ENCODE peak calls at places on chromosomes 2 and 18, in five cellular contexts. One of them, this sample, is unnamed.

GRCh38 chr2:6524678-6525367 is 340.9 kb downstream of the CMPK2 start:
- DNase-seq in iris pigment epithelial cell: no peak
- DNase-seq in left cardiac atrium: no peak
- DNase-seq in left ventricle myocardium inferior: no peak
- DNase-seq in renal cortical epithelial cell: peak; percentile 54
- DNase-seq in this sample: peak; percentile 2

GRCh38 chr2:141015339-141016047 is 1115.3 kb downstream of the LRP1B start:
- DNase-seq in left cardiac atrium: peak; percentile 28
- DNase-seq in iris pigment epithelial cell: peak; percentile 28
- DNase-seq in left ventricle myocardium inferior: peak; percentile 27
- DNase-seq in renal cortical epithelial cell: no peak
- DNase-seq in this sample: no peak

GRCh38 chr2:20962939-20963543 is 80.8 kb downstream of the APOB start:
- DNase-seq in iris pigment epithelial cell: peak; percentile 51
- DNase-seq in left cardiac atrium: peak; percentile 69
- DNase-seq in renal cortical epithelial cell: peak; percentile 40
- DNase-seq in left ventricle myocardium inferior: peak; percentile 44
- DNase-seq in this sample: peak; percentile 35

GRCh38 chr2:196372276-196372809 is 201.0 kb upstream of the STK17B start:
- DNase-seq in left ventricle myocardium inferior: no peak
- DNase-seq in iris pigment epithelial cell: no peak
- DNase-seq in renal cortical epithelial cell: no peak
- DNase-seq in left cardiac atrium: no peak
- DNase-seq in this sample: no peak

GRCh38 chr2:10987861-10988260 is 76.1 kb downstream of the KCNF1 start:
- DNase-seq in iris pigment epithelial cell: no peak
- DNase-seq in left cardiac atrium: no peak
- DNase-seq in renal cortical epithelial cell: no peak
- DNase-seq in left ventricle myocardium inferior: no peak
- DNase-seq in this sample: no peak

GRCh38 chr18:55462652-55463051 is 125.3 kb downstream of the TCF4 start:
- DNase-seq in iris pigment epithelial cell: no peak
- DNase-seq in left ventricle myocardium inferior: no peak
- DNase-seq in renal cortical epithelial cell: no peak
- DNase-seq in left cardiac atrium: no peak
- DNase-seq in this sample: no peak

GRCh38 chr2:52933878-52934277 is 833.7 kb upstream of the CHAC2 start:
- DNase-seq in left ventricle myocardium inferior: no peak
- DNase-seq in renal cortical epithelial cell: no peak
- DNase-seq in left cardiac atrium: no peak
- DNase-seq in iris pigment epithelial cell: peak; percentile 28
- DNase-seq in this sample: no peak

GRCh38 chr2:29783696-29784095 is 137.7 kb downstream of the ALK start:
- DNase-seq in left ventricle myocardium inferior: no peak
- DNase-seq in renal cortical epithelial cell: no peak
- DNase-seq in iris pigment epithelial cell: no peak
- DNase-seq in left cardiac atrium: no peak
- DNase-seq in this sample: no peak

GRCh38 chr18:5941869-5942268 is 46.5 kb upstream of the TMEM200C start:
- DNase-seq in left ventricle myocardium inferior: no peak
- DNase-seq in iris pigment epithelial cell: no peak
- DNase-seq in left cardiac atrium: no peak
- DNase-seq in renal cortical epithelial cell: no peak
- DNase-seq in this sample: no peak

GRCh38 chr2:68302281-68302680 is 17.5 kb downstream of the CNRIP1 start:
- DNase-seq in left ventricle myocardium inferior: no peak
- DNase-seq in iris pigment epithelial cell: no peak
- DNase-seq in renal cortical epithelial cell: no peak
- DNase-seq in left cardiac atrium: no peak
- DNase-seq in this sample: no peak

GRCh38 chr2:45128580-45128997 is 119.3 kb upstream of the SIX2 start:
- DNase-seq in renal cortical epithelial cell: peak; percentile 86
- DNase-seq in iris pigment epithelial cell: peak; percentile 97
- DNase-seq in left cardiac atrium: peak; percentile 65
- DNase-seq in left ventricle myocardium inferior: peak; percentile 46
- DNase-seq in this sample: peak; percentile 87

GRCh38 chr2:69214898-69215297 is 172.1 kb downstream of the GFPT1 start:
- DNase-seq in renal cortical epithelial cell: peak; percentile 40
- DNase-seq in left ventricle myocardium inferior: peak; percentile 23
- DNase-seq in left cardiac atrium: no peak
- DNase-seq in iris pigment epithelial cell: peak; percentile 64
- DNase-seq in this sample: peak; percentile 52

GRCh38 chr18:36365836-36366775 is 68.6 kb downstream of the FHOD3 start:
- DNase-seq in left cardiac atrium: no peak
- DNase-seq in left ventricle myocardium inferior: no peak
- DNase-seq in iris pigment epithelial cell: no peak
- DNase-seq in renal cortical epithelial cell: no peak
- DNase-seq in this sample: no peak

GRCh38 chr2:239595711-239596110 is 194.9 kb upstream of the HDAC4 start:
- DNase-seq in renal cortical epithelial cell: no peak
- DNase-seq in iris pigment epithelial cell: no peak
- DNase-seq in left ventricle myocardium inferior: no peak
- DNase-seq in left cardiac atrium: no peak
- DNase-seq in this sample: no peak

GRCh38 chr2:240458044-240458899 is 22.8 kb downstream of the GPC1 start:
- DNase-seq in left cardiac atrium: peak; percentile 7
- DNase-seq in left ventricle myocardium inferior: no peak
- DNase-seq in renal cortical epithelial cell: no peak
- DNase-seq in iris pigment epithelial cell: no peak
- DNase-seq in this sample: no peak

GRCh38 chr2:190405995-190406394 is 2.2 kb upstream of the MFSD6 start:
- DNase-seq in left cardiac atrium: no peak
- DNase-seq in iris pigment epithelial cell: no peak
- DNase-seq in renal cortical epithelial cell: no peak
- DNase-seq in left ventricle myocardium inferior: no peak
- DNase-seq in this sample: no peak

GRCh38 chr2:239157766-239158165 is 243.1 kb downstream of the HDAC4 start:
- DNase-seq in iris pigment epithelial cell: peak; percentile 46
- DNase-seq in renal cortical epithelial cell: peak; percentile 52
- DNase-seq in left ventricle myocardium inferior: peak; percentile 18
- DNase-seq in left cardiac atrium: peak; percentile 29
- DNase-seq in this sample: no peak

GRCh38 chr2:2183717-2184116 is 147.4 kb downstream of the MYT1L start:
- DNase-seq in iris pigment epithelial cell: no peak
- DNase-seq in renal cortical epithelial cell: no peak
- DNase-seq in left ventricle myocardium inferior: no peak
- DNase-seq in left cardiac atrium: no peak
- DNase-seq in this sample: no peak

GRCh38 chr2:29519996-29520395 is 401.4 kb downstream of the ALK start:
- DNase-seq in iris pigment epithelial cell: peak; percentile 61
- DNase-seq in renal cortical epithelial cell: peak; percentile 43
- DNase-seq in left ventricle myocardium inferior: no peak
- DNase-seq in left cardiac atrium: no peak
- DNase-seq in this sample: no peak

GRCh38 chr2:25286723-25287483 is 54.8 kb downstream of the DNMT3A start:
- DNase-seq in iris pigment epithelial cell: no peak
- DNase-seq in renal cortical epithelial cell: no peak
- DNase-seq in left cardiac atrium: no peak
- DNase-seq in left ventricle myocardium inferior: no peak
- DNase-seq in this sample: no peak

GRCh38 chr2:133266075-133266925 is 302.0 kb downstream of the NCKAP5 start:
- DNase-seq in iris pigment epithelial cell: peak; percentile 41
- DNase-seq in renal cortical epithelial cell: no peak
- DNase-seq in left cardiac atrium: peak; percentile 21
- DNase-seq in left ventricle myocardium inferior: peak; percentile 16
- DNase-seq in this sample: no peak

GRCh38 chr2:174681099-174681982 is 82.9 kb downstream of the CHRNA1 start:
- DNase-seq in iris pigment epithelial cell: peak; percentile 35
- DNase-seq in renal cortical epithelial cell: peak; percentile 32
- DNase-seq in left ventricle myocardium inferior: no peak
- DNase-seq in left cardiac atrium: no peak
- DNase-seq in this sample: no peak

This sample was measured in H4.